ENCODE peak calls at places on chromosomes 3 and 15, in nine cellular contexts. N, M, F, H, G, P, B, Y and V are unnamed samples.

GRCh38 chr3:112806903-112807302 is 39.8 kb downstream of the CD200R1L start:
- DNase-seq in N (no peak), M (no peak), F (no peak), H (no peak), G (no peak), P (no peak), B (no peak), Y (no peak), V (no peak)

GRCh38 chr3:65672876-65673815 is 365.6 kb downstream of the MAGI1 start:
- DNase-seq in N (peak), M (peak), F (no peak), H (peak), G (peak), P (peak), B (no peak), Y (peak), V (peak)

GRCh38 chr3:190533511-190534282 is 19.8 kb downstream of the IL1RAP start:
- DNase-seq in N (peak), M (no peak), F (no peak), H (peak), G (peak), P (peak), B (peak), Y (peak), V (peak)

GRCh38 chr15:85615930-85616329 is 178.8 kb downstream of the KLHL25 start:
- DNase-seq in N (peak), M (no peak), F (peak), H (no peak), G (no peak), P (peak), B (no peak), Y (peak), V (no peak)

GRCh38 chr3:148175215-148175614 is 522.5 kb upstream of the AGTR1 start:
- DNase-seq in N (no peak), M (no peak), F (no peak), H (no peak), G (no peak), P (no peak), B (no peak), Y (peak), V (no peak)

GRCh38 chr3:123447749-123448502 is 964 bp downstream of the ADCY5 start:
- DNase-seq in N (peak), M (no peak), F (peak), H (peak), G (no peak), P (peak), B (no peak), Y (no peak), V (no peak)

GRCh38 chr3:2837233-2837632 is 272.9 kb downstream of the IL5RA start:
- DNase-seq in N (no peak), M (no peak), F (no peak), H (no peak), G (no peak), P (no peak), B (no peak), Y (no peak), V (no peak)

GRCh38 chr3:105367063-105367405 is 325 bp downstream of the ALCAM start:
- DNase-seq in N (peak), M (no peak), F (peak), H (peak), G (no peak), P (peak), B (no peak), Y (no peak), V (no peak)

GRCh38 chr15:95449229-95449628 is 881.3 kb upstream of the NR2F2 start:
- DNase-seq in N (no peak), M (no peak), F (no peak), H (no peak), G (no peak), P (no peak), B (no peak), Y (no peak), V (no peak)

GRCh38 chr15:75452364-75452967 is 976 bp upstream of the SIN3A start:
- DNase-seq in N (no peak), M (peak), F (peak), H (peak), G (peak), P (peak), B (peak), Y (peak), V (peak)

GRCh38 chr15:64807751-64808222 is 17.7 kb downstream of the PIF1 start:
- DNase-seq in N (peak), M (no peak), F (no peak), H (no peak), G (no peak), P (no peak), B (no peak), Y (no peak), V (no peak)

GRCh38 chr15:57376695-57377477 is 581 bp downstream of the CGNL1 start:
- DNase-seq in N (peak), M (no peak), F (no peak), H (peak), G (no peak), P (peak), B (peak), Y (no peak), V (peak)

GRCh38 chr3:177726807-177727206 is 529.5 kb upstream of the TBL1XR1 start:
- DNase-seq in N (no peak), M (no peak), F (no peak), H (no peak), G (no peak), P (no peak), B (no peak), Y (no peak), V (no peak)

GRCh38 chr3:136465296-136465695 is 215.2 kb downstream of the PCCB start:
- DNase-seq in N (no peak), M (no peak), F (no peak), H (no peak), G (no peak), P (no peak), B (no peak), Y (no peak), V (no peak)

GRCh38 chr15:88979674-88980073 is 66.5 kb upstream of the MFGE8 start:
- DNase-seq in N (no peak), M (no peak), F (no peak), H (no peak), G (no peak), P (no peak), B (no peak), Y (no peak), V (no peak)

GRCh38 chr3:146157325-146158060 is 3.5 kb downstream of the PLOD2 start:
- DNase-seq in N (no peak), M (no peak), F (no peak), H (no peak), G (no peak), P (no peak), B (no peak), Y (no peak), V (no peak)

GRCh38 chr3:142445816-142446254 is 2.0 kb downstream of the XRN1 start:
- DNase-seq in N (no peak), M (no peak), F (no peak), H (peak), G (peak), P (no peak), B (no peak), Y (peak), V (no peak)

GRCh38 chr3:117790256-117790987 is 1080.8 kb downstream of the TUSC7 start:
- DNase-seq in N (peak), M (no peak), F (no peak), H (peak), G (peak), P (no peak), B (no peak), Y (no peak), V (no peak)

GRCh38 chr15:29021901-29022300 is 136.1 kb downstream of the APBA2 start:
- DNase-seq in N (no peak), M (no peak), F (no peak), H (no peak), G (peak), P (no peak), B (no peak), Y (no peak), V (no peak)

GRCh38 chr3:65508743-65509422 is 529.8 kb downstream of the MAGI1 start:
- DNase-seq in N (no peak), M (no peak), F (no peak), H (no peak), G (no peak), P (no peak), B (no peak), Y (no peak), V (no peak)